ENCODE peak calls at places on chromosomes 5 and 9, in eight cellular contexts. Y is IMR-90; S is GM10248; K is right lobe of liver; W is bronchial epithelial cell; L is transverse colon; B is neural crest cell; J is CD8-positive, alpha-beta T cell. H is an unnamed sample.

GRCh38 chr9:120394058-120394669 is 185.8 kb downstream of the CDK5RAP2 start:
- DNase-seq in W (peak; percentile 85), Y (peak; percentile 96), J (peak; percentile 38), B (no peak), S (no peak), L (no peak), K (peak; percentile 71), H (no peak)

GRCh38 chr5:53482717-53483638 is 2.5 kb downstream of the FST start:
- DNase-seq in J (no peak), W (no peak), L (peak; percentile 24), Y (peak; percentile 53), B (peak; percentile 18), S (peak; percentile 41), K (peak; percentile 88), H (peak; percentile 65)

GRCh38 chr5:126811515-126812198 is 34.7 kb downstream of the LMNB1 start:
- DNase-seq in L (no peak), B (no peak), K (no peak), J (peak; percentile 30), W (peak; percentile 68), S (no peak), Y (peak; percentile 80), H (no peak)

GRCh38 chr9:70932097-70932496 is 189.3 kb downstream of the TRPM3 start:
- DNase-seq in B (no peak), L (no peak), Y (no peak), W (no peak), J (no peak), S (no peak), K (no peak), H (no peak)

GRCh38 chr9:94909965-94910730 is 183.6 kb downstream of the AOPEP start:
- DNase-seq in K (no peak), W (no peak), L (no peak), S (no peak), J (no peak), B (no peak), Y (no peak), H (no peak)

GRCh38 chr5:113194125-113194524 is 217.5 kb downstream of the DCP2 start:
- DNase-seq in B (no peak), S (no peak), L (no peak), K (no peak), Y (no peak), J (no peak), W (no peak), H (no peak)

GRCh38 chr9:6894135-6894534 is 136.4 kb downstream of the KDM4C start:
- DNase-seq in B (no peak), Y (no peak), K (no peak), J (no peak), W (no peak), S (peak; percentile 35), L (no peak), H (no peak)

GRCh38 chr5:52878671-52879070 is 91.0 kb downstream of the ITGA1 start:
- DNase-seq in L (no peak), W (no peak), J (no peak), B (no peak), K (no peak), S (no peak), Y (peak; percentile 44), H (no peak)

GRCh38 chr5:15664961-15665360 is 165.0 kb downstream of the FBXL7 start:
- DNase-seq in B (no peak), L (no peak), Y (peak; percentile 45), W (no peak), J (no peak), S (no peak), K (no peak), H (no peak)

GRCh38 chr9:134167530-134167931 is 3.2 kb upstream of the RNU6ATAC start:
- DNase-seq in K (no peak), Y (peak; percentile 69), L (no peak), S (no peak), W (peak; percentile 15), B (no peak), J (no peak), H (no peak)

GRCh38 chr9:22452415-22453010 is 5.9 kb downstream of the DMRTA1 start:
- DNase-seq in L (peak; percentile 54), W (peak; percentile 42), Y (peak; percentile 31), J (no peak), S (no peak), B (peak; percentile 19), K (peak; percentile 48), H (peak; percentile 51)

GRCh38 chr5:178590141-178590923 is at the start of gene COL23A1:
- DNase-seq in Y (peak; percentile 43), W (peak; percentile 13), J (peak; percentile 57), K (peak; percentile 70), S (peak; percentile 59), L (peak; percentile 22), B (peak; percentile 66), H (peak; percentile 84)

GRCh38 chr5:78765756-78766411 is 117.3 kb upstream of the LHFPL2 start:
- DNase-seq in J (no peak), W (no peak), K (no peak), S (no peak), L (no peak), Y (no peak), B (no peak), H (no peak)

GRCh38 chr5:157126-157715 is 34.1 kb upstream of the LRRC14B start:
- DNase-seq in J (no peak), S (no peak), B (no peak), L (no peak), W (no peak), K (no peak), Y (no peak), H (no peak)

GRCh38 chr9:134759001-134759607 is 117.5 kb downstream of the COL5A1 start:
- DNase-seq in B (no peak), K (no peak), L (no peak), Y (no peak), J (peak; percentile 4), S (no peak), W (no peak), H (no peak)

GRCh38 chr9:34377402-34377741 is 674 bp upstream of the MYORG start:
- DNase-seq in B (no peak), K (peak; percentile 67), Y (no peak), S (peak; percentile 16), L (peak; percentile 57), J (no peak), W (no peak), H (peak; percentile 44)

GRCh38 chr5:76342474-76342873 is 60.6 kb upstream of the IQGAP2 start:
- DNase-seq in L (no peak), J (no peak), K (no peak), B (no peak), W (no peak), Y (no peak), S (no peak), H (no peak)

GRCh38 chr5:76332102-76332501 is 71.0 kb upstream of the IQGAP2 start:
- DNase-seq in K (no peak), L (peak; percentile 58), Y (no peak), J (no peak), B (no peak), S (no peak), W (no peak), H (no peak)

GRCh38 chr5:76341935-76342334 is 61.1 kb upstream of the IQGAP2 start:
- DNase-seq in S (no peak), B (no peak), Y (no peak), W (no peak), J (no peak), K (no peak), L (no peak), H (no peak)

GRCh38 chr5:76332620-76333170 is 70.4 kb upstream of the IQGAP2 start:
- DNase-seq in B (no peak), L (no peak), K (no peak), S (no peak), W (no peak), Y (no peak), J (no peak), H (no peak)

DNA sequence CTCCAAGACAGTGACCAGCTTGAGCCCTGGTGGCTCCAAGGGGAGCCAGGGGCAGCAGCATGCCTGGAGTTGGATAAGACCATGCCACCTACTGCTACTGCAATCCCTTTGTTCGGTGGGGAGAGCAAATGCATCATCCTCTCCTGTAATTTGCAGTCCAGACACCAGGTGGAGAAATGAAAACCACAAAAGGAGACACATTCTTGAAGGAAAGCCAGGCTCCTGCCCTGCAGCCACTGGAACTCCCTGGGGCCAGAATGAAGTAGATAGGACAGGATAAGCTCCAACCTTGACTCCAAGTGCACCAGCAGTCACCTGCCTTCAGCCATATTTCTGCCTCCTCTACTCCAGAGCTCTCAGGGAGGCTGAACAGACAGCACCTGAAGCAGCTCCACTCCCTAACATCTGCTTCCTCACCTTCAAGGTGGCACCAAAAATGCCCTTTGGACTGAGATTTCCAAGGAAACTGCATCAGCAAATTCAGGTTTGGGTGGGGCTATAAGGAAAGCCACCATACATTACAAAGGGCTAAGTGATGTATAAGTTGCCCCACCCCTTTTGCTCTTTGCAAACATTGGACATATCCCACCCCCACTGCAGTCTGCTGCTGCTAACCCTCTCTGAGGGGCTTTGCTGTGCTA is 65.0 kb upstream of the IQGAP2 start:
- DNase-seq in Y (peak; percentile 47), S (peak; percentile 67), J (peak; percentile 32), L (peak; percentile 49), K (no peak), W (peak; percentile 70), B (peak; percentile 32), H (peak; percentile 31)
- TF ChIP-seq CTCF in Y (peak; percentile 43), S (peak; percentile 41), J (peak; percentile 35), L (peak; percentile 50), K (peak; percentile 65), W (peak; percentile 64), B (peak; percentile 63), H (peak; percentile 39)

DNA sequence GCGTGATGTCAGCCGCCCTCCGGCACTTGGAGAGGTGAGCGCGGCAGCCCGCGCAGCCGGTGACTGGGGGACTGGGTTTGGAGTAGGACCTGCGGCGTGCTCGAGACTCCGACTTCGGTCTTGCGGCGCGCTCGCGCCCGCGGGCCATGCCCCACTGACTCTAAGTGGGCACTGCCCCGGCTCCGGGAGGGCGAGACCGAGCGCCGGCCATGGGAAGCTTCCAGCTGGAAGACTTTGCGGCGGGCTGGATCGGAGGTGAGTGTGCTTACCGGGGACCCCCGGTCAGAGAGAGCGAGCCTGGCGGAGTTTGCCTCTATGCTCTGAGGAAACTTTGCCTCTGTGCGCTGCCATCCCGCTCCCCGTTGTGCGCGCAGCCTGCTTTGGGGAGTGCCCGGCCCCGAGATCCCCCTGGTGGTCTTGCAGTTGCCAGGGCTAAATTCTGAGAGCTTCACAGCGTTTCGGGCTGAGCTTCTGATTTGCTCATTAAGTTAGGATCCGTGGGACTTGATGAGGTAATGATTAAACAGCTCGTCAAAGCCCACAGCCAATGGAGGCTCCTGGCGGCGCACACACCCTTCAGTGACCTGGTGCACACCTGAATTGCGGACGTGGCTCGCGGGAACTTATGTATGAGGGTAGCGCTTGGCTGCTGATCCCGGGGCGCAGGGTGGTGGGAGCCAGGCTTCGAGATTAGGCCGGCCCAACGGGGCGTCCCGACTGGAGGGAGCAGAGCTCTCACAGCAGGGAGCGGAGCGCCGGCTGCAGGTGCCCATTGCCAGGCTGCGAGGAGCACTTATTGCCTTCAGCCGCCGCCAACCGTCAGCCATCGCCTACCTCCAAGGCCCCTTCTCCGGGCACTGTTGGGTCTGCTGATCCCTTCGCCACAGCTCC is at the start of gene SLC25A48:
- DNase-seq in B (peak; percentile 65), S (peak; percentile 68), L (peak; percentile 76), K (peak; percentile 80), J (no peak), Y (peak; percentile 16), W (peak; percentile 41), H (peak; percentile 86)
- TF ChIP-seq CTCF in B (peak; percentile 77), S (no peak), L (no peak), K (peak; percentile 66), J (no peak), Y (peak; percentile 43), W (peak; percentile 77), H (peak; percentile 9)

GRCh38 chr5:103258368-103258956 is at the start of gene MACIR:
- DNase-seq in B (peak; percentile 93), S (peak; percentile 91), W (peak; percentile 91), K (peak; percentile 99), J (peak; percentile 94), Y (peak; percentile 95), L (peak; percentile 98), H (peak; percentile 98)
- TF ChIP-seq CTCF in B (no peak), S (no peak), W (no peak), K (no peak), J (no peak), Y (no peak), L (no peak), H (no peak)

GRCh38 chr9:99762470-99762869 is 59.2 kb upstream of the NR4A3 start:
- DNase-seq in K (no peak), J (no peak), B (no peak), L (no peak), W (no peak), S (peak; percentile 52), Y (no peak), H (no peak)
- TF ChIP-seq CTCF in K (no peak), J (no peak), B (no peak), L (no peak), W (no peak), S (no peak), Y (no peak), H (no peak)